ENCODE peak calls at places on chromosomes 12 and 14, in four cellular contexts. U, H, F and Z are unnamed samples.

GRCh38 chr12:2668816-2669215 is 126.0 kb upstream of the FKBP4 start:
- DNase-seq in U (peak; percentile 29), H (no peak), F (no peak), Z (no peak)

GRCh38 chr12:94855853-94856252 is 147.6 kb downstream of the NDUFA12 start:
- DNase-seq in U (no peak), H (no peak), F (no peak), Z (no peak)

GRCh38 chr14:71236430-71236829 is 329.2 kb downstream of the PCNX1 start:
- DNase-seq in U (no peak), H (no peak), F (no peak), Z (peak; percentile 87)

GRCh38 chr12:88334271-88334670 is 192.2 kb downstream of the TMTC3 start:
- DNase-seq in U (no peak), H (peak; percentile 82), F (peak; percentile 67), Z (no peak)

GRCh38 chr12:6608592-6609311 is 1.6 kb upstream of the CHD4 start:
- DNase-seq in U (peak; percentile 82), H (no peak), F (no peak), Z (peak; percentile 51)

GRCh38 chr14:106694638-106695393 is 1168.4 kb downstream of the TMEM121 start:
- DNase-seq in U (no peak), H (no peak), F (peak; percentile 80), Z (peak; percentile 47)

GRCh38 chr14:20986811-20987210 is 3.0 kb upstream of the METTL17 start:
- DNase-seq in U (no peak), H (peak; percentile 95), F (no peak), Z (peak; percentile 74)

GRCh38 chr14:32940066-32940651 is 1.5 kb downstream of the NPAS3 start:
- DNase-seq in U (no peak), H (peak; percentile 55), F (no peak), Z (peak; percentile 89)

GRCh38 chr14:96162741-96163140 is 41.9 kb upstream of the BDKRB2 start:
- DNase-seq in U (no peak), H (no peak), F (no peak), Z (no peak)

GRCh38 chr14:103391048-103391447 is 5.8 kb downstream of the MARK3 start:
- DNase-seq in U (no peak), H (peak; percentile 77), F (peak; percentile 63), Z (peak; percentile 74)

GRCh38 chr12:116719661-116720060 is 18.2 kb downstream of the SPRING1 start:
- DNase-seq in U (no peak), H (no peak), F (no peak), Z (no peak)

GRCh38 chr12:49750027-49750977 is 8.9 kb downstream of the TMBIM6 start:
- DNase-seq in U (no peak), H (peak; percentile 12), F (peak; percentile 73), Z (no peak)

GRCh38 chr12:1171657-1172056 is 180.6 kb downstream of the ERC1 start:
- DNase-seq in U (no peak), H (no peak), F (no peak), Z (peak; percentile 85)

GRCh38 chr12:2826721-2827515 is 7.9 kb downstream of the NRIP2 start:
- DNase-seq in U (no peak), H (no peak), F (no peak), Z (no peak)

GRCh38 chr14:38404616-38405015 is 148.7 kb upstream of the CLEC14A start:
- DNase-seq in U (no peak), H (peak; percentile 16), F (no peak), Z (no peak)

GRCh38 chr12:57033428-57033827 is 16.5 kb downstream of the MYO1A start:
- DNase-seq in U (no peak), H (peak; percentile 60), F (no peak), Z (no peak)

GRCh38 chr14:30808576-30808975 is 65.8 kb upstream of the COCH start:
- DNase-seq in U (no peak), H (peak; percentile 12), F (no peak), Z (no peak)

GRCh38 chr14:52018252-52018651 is 28.9 kb downstream of the RTRAF start:
- DNase-seq in U (no peak), H (no peak), F (no peak), Z (no peak)

GRCh38 chr12:109589240-109589590 is 15.6 kb downstream of the MVK start:
- DNase-seq in U (no peak), H (no peak), F (no peak), Z (no peak)

GRCh38 chr12:51992246-51992645 is 14.5 kb upstream of the TAMALIN start:
- DNase-seq in U (no peak), H (no peak), F (no peak), Z (no peak)

GRCh38 chr14:91173867-91174266 is 60.0 kb downstream of the DGLUCY start:
- DNase-seq in U (no peak), H (no peak), F (no peak), Z (no peak)

GRCh38 chr14:32307881-32308582 is 21.1 kb upstream of the AKAP6 start:
- DNase-seq in U (no peak), H (peak; percentile 77), F (no peak), Z (no peak)

GRCh38 chr12:75439048-75439447 is 41.5 kb upstream of the GLIPR1 start:
- DNase-seq in U (no peak), H (no peak), F (no peak), Z (no peak)

GRCh38 chr12:31324116-31324844 is 1.7 kb downstream of the SINHCAF start:
- DNase-seq in U (peak; percentile 89), H (peak; percentile 65), F (peak; percentile 81), Z (peak; percentile 75)

GRCh38 chr12:100395811-100396210 is 38.9 kb downstream of the SLC17A8 start:
- DNase-seq in U (no peak), H (no peak), F (no peak), Z (no peak)

GRCh38 chr12:128133321-128134050 is 133.5 kb upstream of the TMEM132C start:
- DNase-seq in U (no peak), H (no peak), F (peak; percentile 14), Z (no peak)

GRCh38 chr12:43795716-43796282 is 10.3 kb downstream of the TWF1 start:
- DNase-seq in U (no peak), H (peak; percentile 97), F (no peak), Z (no peak)

GRCh38 chr14:21057803-21058675 is at the start of gene RNASE8:
- DNase-seq in U (no peak), H (no peak), F (no peak), Z (no peak)

GRCh38 chr12:96448287-96448686 is 41.1 kb upstream of the CFAP54 start:
- DNase-seq in U (no peak), H (peak; percentile 96), F (no peak), Z (no peak)

GRCh38 chr12:92987362-92987761 is 58.3 kb upstream of the EEA1 start:
- DNase-seq in U (no peak), H (peak; percentile 87), F (peak; percentile 87), Z (peak; percentile 90)

GRCh38 chr14:90681889-90682429 is 134.3 kb downstream of the TTC7B start:
- DNase-seq in U (no peak), H (peak; percentile 56), F (no peak), Z (no peak)

GRCh38 chr12:95605087-95605486 is 53.8 kb upstream of the USP44 start:
- DNase-seq in U (no peak), H (peak; percentile 95), F (no peak), Z (peak; percentile 31)

GRCh38 chr12:754871-755562 is 2.6 kb downstream of the WNK1 start:
- DNase-seq in U (no peak), H (peak; percentile 76), F (peak; percentile 65), Z (peak; percentile 62)

GRCh38 chr12:87924149-87924548 is 105.1 kb downstream of the C12orf50 start:
- DNase-seq in U (no peak), H (no peak), F (no peak), Z (no peak)

GRCh38 chr14:103030741-103031565 is 26.4 kb downstream of the CDC42BPB start:
- DNase-seq in U (no peak), H (peak; percentile 36), F (no peak), Z (no peak)